ENCODE peak calls at places on chromosomes 11 and 22, in five cellular contexts. I, A, S, M and R are unnamed samples. For H3K4me1, the result is how much of the 10 kb centered on the place peaks cover.

GRCh38 chr11:61815790-61816735 is 740 bp downstream of the FADS1 start:
- DNase-seq in I (peak), A (peak), S (peak), M (peak), R (peak)

GRCh38 chr11:124656759-124657627 is 16.5 kb downstream of the SIAE start:
- DNase-seq in I (peak), A (peak), S (no peak), M (no peak), R (no peak)

GRCh38 chr22:28217277-28217676 is 298.2 kb upstream of the PITPNB start:
- DNase-seq in I (no peak), A (no peak), S (no peak), M (no peak), R (no peak)

GRCh38 chr11:17208257-17208999 is 642 bp upstream of the PIK3C2A start:
- DNase-seq in I (peak), A (peak), S (peak), M (peak), R (peak)

GRCh38 chr11:75428989-75429640 is 3.9 kb downstream of the KLHL35 start:
- DNase-seq in I (no peak), A (no peak), S (no peak), M (no peak), R (no peak)

GRCh38 chr11:64060861-64061444 is 25.2 kb downstream of the FLRT1 start:
- DNase-seq in I (no peak), A (peak), S (no peak), M (peak), R (peak)

GRCh38 chr22:28268176-28268575 is 349.1 kb upstream of the PITPNB start:
- DNase-seq in I (no peak), A (no peak), S (no peak), M (no peak), R (no peak)

GRCh38 chr11:80327971-80328614 is 887.3 kb upstream of the TENM4 start:
- DNase-seq in I (no peak), A (no peak), S (no peak), M (no peak), R (no peak)

GRCh38 chr11:131661137-131661536 is 290.7 kb downstream of the NTM start:
- DNase-seq in I (peak), A (no peak), S (no peak), M (no peak), R (no peak)

GRCh38 chr22:49466926-49467590 is 360.6 kb downstream of the BRD1 start:
- DNase-seq in I (no peak), A (no peak), S (no peak), M (no peak), R (no peak)

GRCh38 chr22:40607506-40607905 is 29.0 kb downstream of the MRTFA start:
- DNase-seq in I (no peak), A (no peak), S (no peak), M (no peak), R (no peak)

GRCh38 chr11:65414776-65415498 is 7.7 kb upstream of the NEAT1 start:
- DNase-seq in I (peak), A (no peak), S (peak), M (no peak), R (no peak)

GRCh38 chr11:78391424-78391823 is 26.2 kb downstream of the GAB2 start:
- DNase-seq in I (no peak), A (no peak), S (no peak), M (no peak), R (no peak)

GRCh38 chr11:132943325-132943736 is 589.0 kb downstream of the OPCML start:
- DNase-seq in I (no peak), A (no peak), S (no peak), M (no peak), R (no peak)

GRCh38 chr11:130301002-130301401 is 13.7 kb downstream of the ZBTB44 start:
- DNase-seq in I (no peak), A (no peak), S (no peak), M (no peak), R (no peak)

GRCh38 chr11:115924744-115925567 is 420.7 kb upstream of the CADM1 start:
- DNase-seq in I (peak), A (no peak), S (no peak), M (no peak), R (no peak)

GRCh38 chr11:112017538-112017937 is 7.7 kb upstream of the DLAT start:
- DNase-seq in I (peak), A (peak), S (no peak), M (no peak), R (no peak)

GRCh38 chr22:50434849-50435700 is 39.8 kb downstream of the SBF1 start:
- DNase-seq in I (no peak), A (no peak), S (no peak), M (no peak), R (no peak)

GRCh38 chr11:9020881-9021280 is 17.1 kb upstream of the NRIP3 start:
- DNase-seq in I (peak), A (no peak), S (no peak), M (no peak), R (no peak)

GRCh38 chr11:121540627-121541026 is 87.9 kb upstream of the SORL1-AS1 start:
- DNase-seq in I (no peak), A (no peak), S (no peak), M (no peak), R (no peak)

GRCh38 chr11:797300-798092 is 585 bp downstream of the SLC25A22 start:
- DNase-seq in I (peak), A (peak), S (peak), M (peak), R (peak)

GRCh38 chr11:15266999-15267398 is 152.3 kb downstream of the INSC start:
- DNase-seq in I (no peak), A (no peak), S (no peak), M (no peak), R (no peak)

GRCh38 chr22:38348751-38349496 is 31.7 kb upstream of the CSNK1E start:
- DNase-seq in I (no peak), A (no peak), S (no peak), M (no peak), R (peak)

GRCh38 chr11:7677071-7677470 is 3.8 kb upstream of the CYB5R2 start:
- DNase-seq in I (peak), A (no peak), S (no peak), M (no peak), R (no peak)

GRCh38 chr22:41900652-41901312 is 14.1 kb downstream of the SHISA8 start:
- DNase-seq in I (no peak), A (no peak), S (no peak), M (no peak), R (no peak)

GRCh38 chr11:115501895-115502589 is 2.2 kb downstream of the CADM1 start:
- DNase-seq in I (peak), A (peak), S (no peak), M (no peak), R (no peak)

GRCh38 chr11:119029069-119029339 is 1.7 kb downstream of the SLC37A4 start:
- DNase-seq in I (no peak), A (no peak), S (no peak), M (no peak), R (no peak)

GRCh38 chr11:105838668-105839403 is 183.2 kb downstream of the MSANTD4 start:
- DNase-seq in I (peak), A (no peak), S (no peak), M (no peak), R (no peak)

GRCh38 chr11:64092761-64093136 is 57.0 kb downstream of the FLRT1 start:
- DNase-seq in I (no peak), A (no peak), S (no peak), M (no peak), R (no peak)

GRCh38 chr11:15775797-15776196 is 580.5 kb downstream of the SOX6 start:
- DNase-seq in I (no peak), A (no peak), S (no peak), M (no peak), R (no peak)

GRCh38 chr11:125950178-125950490 is 4.3 kb downstream of the VSIG10L2 start:
- DNase-seq in I (no peak), A (no peak), S (no peak), M (no peak), R (no peak)

GRCh38 chr11:3103076-3103475 is 45.9 kb upstream of the CARS1 start:
- DNase-seq in I (no peak), A (no peak), S (no peak), M (no peak), R (peak)

GRCh38 chr11:70734911-70735310 is 336.6 kb downstream of the CTTN start:
- DNase-seq in I (no peak), A (no peak), S (no peak), M (no peak), R (no peak)
- H3K4me1 ChIP-seq in I (under half), A (under half), S (under half), M (under half), R (under half)

GRCh38 chr11:33703771-33704170 is 3.1 kb upstream of the C11orf91 start:
- DNase-seq in I (peak), A (no peak), S (no peak), M (peak), R (peak)
- H3K4me1 ChIP-seq in I (under half), A (under half), S (under half), M (under half), R (under half)

DNA sequence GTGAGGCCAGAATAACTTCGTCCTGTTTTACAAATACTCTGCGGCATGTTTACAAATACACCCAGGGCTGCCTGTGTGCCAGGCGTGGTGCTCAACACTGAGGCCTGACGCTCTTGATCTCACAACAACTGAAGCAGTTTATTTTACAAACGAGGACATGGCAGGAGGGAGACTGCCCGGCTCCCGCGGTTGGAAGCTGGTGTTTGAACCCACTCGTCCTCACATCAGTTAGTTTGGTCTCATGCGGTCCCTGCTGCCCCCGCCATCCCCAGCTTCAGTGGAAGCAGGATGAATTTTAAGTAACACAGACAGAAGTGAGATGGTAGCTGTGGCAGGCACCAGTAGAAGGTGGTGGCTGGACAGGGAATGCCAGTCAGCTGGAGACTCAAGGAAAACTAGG is 16.4 kb downstream of the KIAA0930 start:
- DNase-seq in I (no peak), A (no peak), S (no peak), M (no peak), R (no peak)
- H3K4me1 ChIP-seq in I (under half), A (under half), S (under half), M (under half), R (under half)

DNA sequence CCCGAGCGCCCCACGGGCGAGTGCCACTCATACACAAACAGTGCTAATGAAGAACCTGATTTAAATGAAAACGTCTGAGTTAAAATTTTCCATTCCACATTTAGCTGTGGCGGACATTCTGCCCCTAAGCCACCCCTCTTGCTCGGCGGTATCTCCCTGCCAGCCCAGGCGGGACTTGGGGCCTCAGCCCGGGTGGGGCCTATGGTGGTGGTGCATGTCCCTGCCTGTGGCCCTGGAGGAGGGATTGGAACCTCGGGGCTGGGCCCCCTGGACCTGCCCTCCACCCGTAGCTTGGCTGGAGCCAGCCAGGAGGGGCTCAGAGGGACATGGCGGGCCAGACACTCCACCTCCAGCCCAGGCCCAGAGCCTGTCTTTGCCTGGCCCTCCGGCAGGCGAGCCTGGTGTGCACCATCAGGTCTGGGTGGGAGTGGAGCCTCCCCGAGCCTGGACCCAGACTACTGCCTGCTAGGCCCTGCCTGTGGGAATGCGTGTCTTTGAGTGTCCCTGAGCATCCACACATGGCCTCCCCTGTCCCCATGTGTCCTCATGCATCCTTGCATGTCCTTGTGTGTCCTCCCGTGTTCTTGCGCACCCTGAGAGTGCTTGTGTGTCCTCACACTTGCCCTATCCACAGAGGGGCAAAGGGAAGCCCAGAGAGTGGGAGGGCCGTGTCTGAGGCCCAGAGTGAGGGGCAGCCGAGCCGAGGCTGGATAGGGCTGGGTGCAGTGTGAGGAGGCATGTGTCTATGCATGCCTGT is 4.4 kb downstream of the ZDHHC8 start:
- DNase-seq in I (no peak), A (no peak), S (no peak), M (no peak), R (no peak)
- H3K4me1 ChIP-seq in I (under half), A (under half), S (half or more), M (under half), R (half or more)

DNA sequence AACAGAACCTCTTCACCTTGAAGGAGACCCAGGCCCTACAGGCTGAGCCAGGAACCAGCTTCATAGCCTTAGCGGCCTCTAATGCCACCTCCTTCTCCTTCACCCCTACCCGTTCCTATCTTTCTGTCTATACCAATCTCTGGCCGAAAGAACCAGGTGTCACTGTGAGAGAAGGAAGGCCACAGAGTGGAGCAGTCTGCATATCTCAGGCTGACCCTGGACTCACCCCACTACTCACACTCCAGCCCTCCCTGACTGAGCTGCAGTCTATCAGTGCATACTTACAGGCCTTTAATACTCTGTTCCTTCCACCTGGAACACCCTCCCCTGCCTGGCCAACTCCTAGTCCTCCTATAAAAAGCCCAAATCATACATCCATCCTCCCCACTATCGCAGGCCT is 32.7 kb downstream of the ARAP1 start:
- DNase-seq in I (no peak), A (peak), S (no peak), M (no peak), R (no peak)
- H3K4me1 ChIP-seq in I (under half), A (under half), S (under half), M (under half), R (under half)

DNA sequence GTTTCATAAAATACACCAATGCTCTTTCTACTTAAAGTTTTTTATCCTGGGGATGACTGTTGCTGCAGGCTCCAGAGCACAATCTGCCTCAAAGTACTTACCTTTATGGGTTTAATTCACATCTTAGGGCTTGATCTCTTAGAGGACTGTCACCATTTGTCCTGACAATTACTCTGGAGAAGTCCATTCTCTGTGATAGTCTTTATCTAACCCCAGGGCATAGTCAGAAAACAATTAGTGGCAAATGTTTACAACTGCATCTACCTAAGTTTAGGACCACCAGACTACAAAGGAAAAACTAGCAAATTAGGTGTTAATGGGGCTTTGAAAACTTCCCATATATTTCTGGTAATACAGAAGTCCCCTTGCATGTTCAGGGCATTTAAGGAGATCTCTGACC is 973.5 kb downstream of the JRKL start:
- DNase-seq in I (no peak), A (no peak), S (no peak), M (no peak), R (no peak)
- H3K4me1 ChIP-seq in I (under half), A (under half), S (under half), M (under half), R (under half)

DNA sequence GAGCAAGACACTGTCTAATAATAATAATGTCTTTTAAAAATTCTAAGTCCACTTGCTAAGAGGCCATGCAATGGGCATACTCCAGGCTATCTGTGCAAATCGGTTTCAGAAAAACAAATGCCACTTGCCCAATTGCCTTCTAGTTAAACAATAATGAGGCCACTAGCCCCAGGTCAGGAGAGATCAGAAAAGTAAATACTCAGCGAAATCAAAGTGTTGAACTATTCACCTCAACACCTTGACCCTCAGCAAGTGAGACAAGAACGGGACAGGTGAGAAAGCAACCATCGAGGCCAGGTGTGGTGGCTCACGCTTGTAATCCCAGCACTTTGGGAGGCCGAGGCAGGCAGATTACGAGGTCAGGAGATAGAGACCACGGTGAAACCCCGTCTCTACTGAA is 72.3 kb upstream of the SYN3 start:
- DNase-seq in I (no peak), A (no peak), S (no peak), M (no peak), R (no peak)
- H3K4me1 ChIP-seq in I (under half), A (under half), S (under half), M (under half), R (under half)